ENCODE peak calls at places on chromosomes 4 and X, in five cellular contexts. Z is GM06990, M is aorta, Q is fibroblast of villous mesenchyme, G is MM.1S. R is an unnamed sample.

GRCh38 chrX:39050427-39050826 is 249.2 kb downstream of the MID1IP1 start:
- DNase-seq in G (no peak), Q (no peak), M (no peak), Z (no peak), R (no peak)

GRCh38 chr4:2272026-2272827 is 10.3 kb upstream of the MXD4 start:
- DNase-seq in Z (no peak), Q (no peak), G (no peak), M (no peak), R (no peak)

GRCh38 chrX:150587585-150588503 is 19.4 kb downstream of the MTM1 start:
- DNase-seq in Z (no peak), G (no peak), M (no peak), Q (peak; percentile 30), R (no peak)

GRCh38 chrX:136214551-136214950 is 36.6 kb downstream of the MAP7D3 start:
- DNase-seq in M (no peak), G (no peak), Z (no peak), Q (peak; percentile 76), R (no peak)

GRCh38 chr4:98522603-98523395 is 135.6 kb downstream of the TSPAN5 start:
- DNase-seq in M (no peak), G (no peak), Q (peak; percentile 74), Z (no peak), R (no peak)

GRCh38 chr4:26594371-26594770 is 10.5 kb downstream of the TBC1D19 start:
- DNase-seq in M (no peak), Z (no peak), Q (no peak), G (no peak), R (no peak)

GRCh38 chr4:109655396-109655795 is 47.8 kb downstream of the CASP6 start:
- DNase-seq in Q (no peak), G (no peak), M (no peak), Z (no peak), R (no peak)

GRCh38 chr4:19693949-19694597 is 557.6 kb upstream of the SLIT2 start:
- DNase-seq in Z (no peak), Q (peak; percentile 39), G (no peak), M (no peak), R (no peak)

GRCh38 chr4:54635329-54635728 is 22.4 kb upstream of the KIT start:
- DNase-seq in G (no peak), M (no peak), Z (no peak), Q (no peak), R (no peak)

GRCh38 chr4:60655356-60655755 is 544.8 kb upstream of the ADGRL3 start:
- DNase-seq in Q (no peak), G (no peak), M (no peak), Z (no peak), R (no peak)

GRCh38 chr4:108502366-108502765 is 118.0 kb upstream of the RPL34 start:
- DNase-seq in Q (no peak), Z (no peak), G (no peak), M (no peak), R (no peak)

GRCh38 chr4:73197220-73197619 is 61.4 kb downstream of the ANKRD17 start:
- DNase-seq in M (no peak), Z (no peak), G (no peak), Q (peak; percentile 56), R (no peak)

GRCh38 chr4:67104145-67104544 is 441.2 kb downstream of the CENPC start:
- DNase-seq in G (no peak), M (no peak), Z (no peak), Q (no peak), R (no peak)

GRCh38 chr4:165834116-165834515 is 38.9 kb upstream of the TLL1 start:
- DNase-seq in M (no peak), Z (no peak), Q (no peak), G (no peak), R (no peak)

GRCh38 chr4:475962-476361 is 23.0 kb downstream of the ZNF721 start:
- DNase-seq in Q (no peak), G (no peak), M (no peak), Z (no peak), R (no peak)

GRCh38 chr4:75561789-75562188 is 5.9 kb downstream of the ODAPH start:
- DNase-seq in Z (no peak), Q (no peak), G (no peak), M (no peak), R (no peak)

GRCh38 chr4:3255611-3256186 is 6.7 kb downstream of the MSANTD1 start:
- DNase-seq in M (peak; percentile 74), G (no peak), Q (no peak), Z (peak; percentile 3), R (no peak)

GRCh38 chr4:6087669-6088068 is 69.4 kb upstream of the C4orf50 start:
- DNase-seq in Z (no peak), M (no peak), Q (peak; percentile 16), G (no peak), R (no peak)

GRCh38 chrX:55919367-55920221 is 202.0 kb downstream of the RRAGB start:
- DNase-seq in Q (no peak), Z (peak; percentile 82), G (peak; percentile 92), M (no peak), R (no peak)

GRCh38 chr4:40587826-40588225 is 41.8 kb downstream of the RBM47 start:
- DNase-seq in Z (no peak), Q (peak; percentile 70), M (no peak), G (no peak), R (no peak)

GRCh38 chrX:17706676-17707075 is 30.6 kb upstream of the SCML1 start:
- DNase-seq in Z (no peak), M (no peak), G (no peak), Q (peak; percentile 59), R (no peak)

GRCh38 chrX:118864063-118864630 is 40.5 kb downstream of the ZCCHC12 start:
- DNase-seq in Q (no peak), M (no peak), Z (no peak), G (no peak), R (no peak)

GRCh38 chrX:10795721-10796120 is 175.3 kb upstream of the MID1 start:
- DNase-seq in G (no peak), M (no peak), Q (peak; percentile 82), Z (no peak), R (no peak)

GRCh38 chr4:56656346-56656643 is 24.8 kb downstream of the HOPX start:
- DNase-seq in Q (no peak), M (peak; percentile 71), Z (no peak), G (peak; percentile 12), R (no peak)

GRCh38 chr4:15654556-15655222 is 468 bp downstream of the FBXL5 start:
- DNase-seq in Q (peak; percentile 48), Z (no peak), M (peak; percentile 84), G (peak; percentile 15), R (no peak)

GRCh38 chr4:87002682-87003043 is 67.9 kb downstream of the AFF1 start:
- DNase-seq in G (no peak), M (no peak), Z (no peak), Q (no peak), R (no peak)

GRCh38 chrX:410296-410695 is 23.6 kb upstream of the PPP2R3B start:
- DNase-seq in G (no peak), M (no peak), Q (no peak), Z (no peak), R (no peak)

GRCh38 chrX:13851996-13852695 is 35.3 kb upstream of the GPM6B start:
- DNase-seq in Z (peak; percentile 21), M (no peak), Q (no peak), G (peak; percentile 20), R (no peak)

GRCh38 chrX:57929373-57929772 is 19.1 kb upstream of the ZXDA start:
- DNase-seq in Q (no peak), Z (no peak), M (no peak), G (peak; percentile 67), R (peak; percentile 15)

GRCh38 chrX:153628665-153629064 is 18.3 kb upstream of the DUSP9 start:
- DNase-seq in Z (no peak), M (peak; percentile 65), Q (no peak), G (no peak), R (no peak)

GRCh38 chr4:107036602-107037151 is 564 bp upstream of the DKK2 start:
- DNase-seq in Z (no peak), Q (no peak), M (no peak), G (no peak), R (no peak)
- H3K4me3 ChIP-seq in Z (no peak overlapping the region), Q (peak overlapping the region; percentile 55), M (peak overlapping the region; percentile 3), G (peak overlapping the region; percentile 44), R (no peak overlapping the region)

DNA sequence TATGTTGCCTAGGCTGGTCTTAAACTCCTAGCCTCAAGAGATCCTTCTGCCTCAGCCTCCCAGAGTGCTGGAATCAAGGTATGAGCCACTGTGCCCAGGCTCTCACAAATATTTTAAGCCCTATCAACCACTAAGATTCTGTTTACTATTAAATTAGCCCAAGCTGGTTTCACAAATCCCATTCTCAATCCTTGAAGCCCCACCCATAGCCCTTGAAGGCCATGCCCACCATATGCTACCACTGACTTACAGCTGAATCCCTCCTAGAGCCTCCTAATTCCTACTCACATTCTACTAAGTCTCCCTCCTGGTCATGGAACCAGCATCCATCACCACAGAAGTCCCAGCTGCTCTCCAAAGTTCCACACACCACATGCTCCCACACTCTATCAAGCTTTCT is 9.7 kb downstream of the GRIPAP1 start:
- DNase-seq in G (no peak), Z (no peak), M (peak; percentile 13), Q (no peak), R (no peak)
- H3K4me3 ChIP-seq in G (no peak overlapping the region), Z (no peak overlapping the region), M (no peak overlapping the region), Q (no peak overlapping the region), R (no peak overlapping the region)

GRCh38 chr4:94767446-94767845 is 9.7 kb downstream of the BMPR1B start:
- DNase-seq in Z (no peak), G (no peak), Q (no peak), M (no peak), R (no peak)
- H3K4me3 ChIP-seq in Z (no peak overlapping the region), G (no peak overlapping the region), Q (no peak overlapping the region), M (no peak overlapping the region), R (no peak overlapping the region)

GRCh38 chr4:183098723-183099536 is at the start of gene WWC2:
- DNase-seq in G (peak; percentile 88), Z (no peak), M (peak; percentile 96), Q (peak; percentile 92), R (peak; percentile 14)

GRCh38 chr4:183096276-183096965 is 2.6 kb upstream of the WWC2 start:
- DNase-seq in Z (no peak), M (no peak), G (no peak), Q (no peak), R (no peak)

GRCh38 chr4:183099537-183100297 is 660 bp downstream of the WWC2 start:
- DNase-seq in Q (no peak), Z (no peak), G (peak; percentile 16), M (peak; percentile 80), R (no peak)

GRCh38 chr4:183097251-183098079 is 1.6 kb upstream of the WWC2 start:
- DNase-seq in M (no peak), Z (no peak), G (no peak), Q (no peak), R (no peak)

DNA sequence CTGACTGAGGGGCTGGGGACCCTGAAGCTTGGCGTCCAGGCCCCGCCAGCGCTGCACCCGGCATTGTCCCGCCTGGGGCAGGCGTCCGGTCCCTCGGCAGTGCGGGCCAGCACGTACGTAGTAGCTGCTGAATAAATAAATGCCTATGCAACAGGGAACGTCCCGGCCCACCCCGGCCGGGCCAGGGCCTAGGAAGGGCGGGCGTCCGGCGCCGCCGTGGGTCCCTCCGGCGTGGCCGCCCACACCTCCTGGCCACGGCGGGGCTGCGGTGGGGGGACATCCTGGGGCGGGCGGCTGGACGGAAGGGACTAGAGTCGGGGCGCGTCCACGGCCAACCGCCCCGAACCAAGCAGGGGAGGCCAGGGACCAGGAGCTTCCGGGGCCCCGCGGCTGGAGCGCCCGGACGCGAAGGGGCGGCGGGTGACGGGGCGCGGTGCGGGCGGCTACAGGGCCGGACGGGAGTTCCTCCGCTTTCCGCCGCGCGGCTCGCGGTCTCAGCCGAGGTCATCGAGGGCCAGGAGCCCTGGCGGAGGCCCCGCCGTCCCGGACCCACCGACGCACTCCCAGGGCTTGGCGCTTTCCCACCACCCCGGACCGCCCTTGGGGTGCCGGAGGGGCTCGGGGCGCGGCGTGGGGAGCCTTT is 856 bp upstream of the WWC2 start:
- DNase-seq in M (peak; percentile 90), Q (peak; percentile 51), G (peak; percentile 57), Z (no peak), R (no peak)
- H3K4me3 ChIP-seq in M (peak overlapping the region; percentile 79), Q (peak overlapping the region; percentile 91), G (peak overlapping the region; percentile 83), Z (no peak overlapping the region), R (no peak overlapping the region)

GRCh38 chrX:63686878-63687714 is 97.9 kb downstream of the ARHGEF9 start:
- DNase-seq in Q (peak; percentile 38), Z (peak; percentile 9), M (no peak), G (peak; percentile 52), R (peak; percentile 8)
- H3K4me3 ChIP-seq in Q (no peak overlapping the region), Z (no peak overlapping the region), M (no peak overlapping the region), G (no peak overlapping the region), R (no peak overlapping the region)